ENCODE peak calls at places on chromosome 14, in seven cellular contexts. E, R, F, L, Z, S and D are unnamed samples. For H3K4me1, the result is how much of the 10 kb centered on the place peaks cover.

GRCh38 chr14:56810341-56810740 is at the start of gene OTX2:
- DNase-seq in Z (no peak), S (no peak), F (no peak), L (no peak), E (no peak), R (no peak), D (no peak)

GRCh38 chr14:73829526-73830431 is 21.9 kb upstream of the PTGR2 start:
- DNase-seq in Z (peak), L (no peak), F (no peak), E (no peak), S (no peak), R (peak), D (no peak)

GRCh38 chr14:87888136-87888999 is 104.6 kb downstream of the GALC start:
- DNase-seq in E (peak), S (no peak), R (no peak), F (no peak), L (no peak), Z (no peak), D (no peak)

GRCh38 chr14:61570961-61571299 is 124.4 kb upstream of the HIF1A start:
- DNase-seq in R (no peak), S (no peak), L (no peak), F (no peak), E (no peak), Z (no peak), D (no peak)

GRCh38 chr14:56170028-56170427 is 51.8 kb downstream of the PELI2 start:
- DNase-seq in F (no peak), R (no peak), Z (no peak), E (no peak), L (no peak), S (no peak), D (no peak)

GRCh38 chr14:20356422-20356821 is 13.0 kb downstream of the PARP2 start:
- DNase-seq in R (no peak), L (no peak), F (no peak), Z (no peak), E (no peak), S (no peak), D (no peak)

GRCh38 chr14:103649001-103649400 is 20.0 kb downstream of the KLC1 start:
- DNase-seq in L (no peak), E (no peak), Z (no peak), R (no peak), F (no peak), S (no peak), D (no peak)

GRCh38 chr14:88225721-88226120 is 97.3 kb downstream of the KCNK10 start:
- DNase-seq in R (no peak), L (no peak), S (no peak), F (no peak), Z (no peak), E (no peak), D (no peak)

GRCh38 chr14:106665814-106666213 is 1139.4 kb downstream of the TMEM121 start:
- DNase-seq in R (no peak), E (no peak), F (no peak), Z (no peak), S (no peak), L (no peak), D (no peak)

GRCh38 chr14:96905825-96906224 is 108.6 kb downstream of the VRK1 start:
- DNase-seq in Z (no peak), S (no peak), E (no peak), F (no peak), L (no peak), R (no peak), D (no peak)

GRCh38 chr14:30369531-30370180 is 189.3 kb upstream of the G2E3 start:
- DNase-seq in S (no peak), R (no peak), Z (no peak), L (no peak), E (no peak), F (no peak), D (no peak)

GRCh38 chr14:31292962-31293616 is 85.5 kb upstream of the HECTD1 start:
- DNase-seq in S (no peak), F (no peak), L (no peak), R (no peak), E (no peak), Z (no peak), D (no peak)

GRCh38 chr14:81406863-81407262 is 6.7 kb upstream of the STON2 start:
- DNase-seq in R (no peak), S (no peak), E (peak), L (no peak), Z (peak), F (no peak), D (no peak)

GRCh38 chr14:89540830-89541470 is 123.9 kb upstream of the FOXN3 start:
- DNase-seq in L (no peak), Z (no peak), R (no peak), F (no peak), E (no peak), S (no peak), D (no peak)

GRCh38 chr14:100140452-100141132 is 18.9 kb downstream of the DEGS2 start:
- DNase-seq in S (no peak), F (no peak), E (no peak), L (no peak), R (peak), Z (peak), D (no peak)

GRCh38 chr14:76350671-76351070 is 25.3 kb upstream of the ESRRB start:
- DNase-seq in L (no peak), Z (no peak), R (no peak), F (no peak), E (no peak), S (no peak), D (no peak)

GRCh38 chr14:53462931-53463778 is 310.0 kb upstream of the DDHD1 start:
- DNase-seq in S (no peak), Z (no peak), R (peak), L (no peak), F (no peak), E (no peak), D (no peak)

GRCh38 chr14:54593860-54594259 is 26.9 kb downstream of the SAMD4A start:
- DNase-seq in S (no peak), E (no peak), L (no peak), R (no peak), F (no peak), Z (no peak), D (no peak)

GRCh38 chr14:91246051-91246852 is 1.7 kb upstream of the GPR68 start:
- DNase-seq in R (no peak), E (no peak), S (peak), F (no peak), L (no peak), Z (no peak), D (peak)

GRCh38 chr14:104640681-104641080 is 36.1 kb upstream of the TMEM179 start:
- DNase-seq in E (no peak), F (no peak), S (no peak), R (no peak), L (no peak), Z (no peak), D (no peak)

GRCh38 chr14:52166822-52167221 is 98.0 kb upstream of the NID2 start:
- DNase-seq in S (no peak), R (no peak), F (no peak), E (no peak), Z (no peak), L (no peak), D (no peak)

GRCh38 chr14:67690011-67690410 is 5.6 kb downstream of the RDH11 start:
- DNase-seq in R (no peak), Z (no peak), L (no peak), S (no peak), E (no peak), F (no peak), D (no peak)

GRCh38 chr14:96978525-96979272 is 181.5 kb downstream of the VRK1 start:
- DNase-seq in F (no peak), S (no peak), E (no peak), L (no peak), R (no peak), Z (no peak), D (no peak)

GRCh38 chr14:101464310-101464983 is 96.8 kb upstream of the DIO3 start:
- DNase-seq in S (no peak), F (no peak), R (no peak), E (no peak), Z (no peak), L (no peak), D (no peak)

GRCh38 chr14:56903304-56904021 is 93.2 kb upstream of the OTX2 start:
- DNase-seq in F (no peak), E (no peak), L (no peak), Z (no peak), S (no peak), R (no peak), D (no peak)

GRCh38 chr14:34981743-34982420 is 910 bp upstream of the SRP54 start:
- DNase-seq in R (peak), F (peak), L (no peak), E (peak), Z (peak), S (peak), D (no peak)

GRCh38 chr14:100610511-100611217 is 23.4 kb upstream of the BEGAIN start:
- DNase-seq in F (no peak), E (no peak), L (no peak), R (no peak), S (no peak), Z (no peak), D (no peak)

GRCh38 chr14:102215522-102216250 is 76.0 kb downstream of the WDR20 start:
- DNase-seq in R (no peak), F (no peak), L (no peak), Z (no peak), S (no peak), E (peak), D (no peak)

GRCh38 chr14:58072288-58073071 is 79.5 kb downstream of the ARMH4 start:
- DNase-seq in F (peak), S (no peak), Z (peak), R (peak), E (peak), L (no peak), D (no peak)

GRCh38 chr14:60753264-60754126 is 18.9 kb downstream of the MNAT1 start:
- DNase-seq in L (no peak), R (no peak), F (no peak), E (no peak), S (peak), Z (peak), D (peak)

GRCh38 chr14:32366995-32367394 is 37.9 kb downstream of the AKAP6 start:
- DNase-seq in S (no peak), E (peak), Z (no peak), R (no peak), F (no peak), L (no peak), D (no peak)

GRCh38 chr14:77124345-77125274 is 17.0 kb downstream of the ZDHHC22 start:
- DNase-seq in S (peak), R (no peak), E (peak), L (no peak), Z (peak), F (peak), D (peak)

GRCh38 chr14:28303248-28303647 is 463.3 kb upstream of the FOXG1 start:
- DNase-seq in Z (no peak), E (no peak), R (no peak), L (no peak), S (no peak), F (no peak), D (no peak)

GRCh38 chr14:100155049-100155621 is 4.3 kb downstream of the DEGS2 start:
- DNase-seq in R (no peak), F (peak), E (peak), S (no peak), L (no peak), Z (no peak), D (no peak)

GRCh38 chr14:80206351-80206750 is 5.0 kb downstream of the DIO2 start:
- DNase-seq in F (no peak), L (no peak), S (no peak), E (no peak), R (no peak), Z (no peak), D (no peak)

GRCh38 chr14:65461730-65462129 is 49.2 kb downstream of the FUT8 start:
- DNase-seq in E (no peak), F (no peak), L (no peak), S (no peak), Z (no peak), R (no peak), D (no peak)

GRCh38 chr14:31435276-31435675 is 14.9 kb upstream of the HEATR5A start:
- DNase-seq in Z (no peak), F (no peak), E (no peak), R (no peak), L (no peak), S (no peak), D (no peak)

DNA sequence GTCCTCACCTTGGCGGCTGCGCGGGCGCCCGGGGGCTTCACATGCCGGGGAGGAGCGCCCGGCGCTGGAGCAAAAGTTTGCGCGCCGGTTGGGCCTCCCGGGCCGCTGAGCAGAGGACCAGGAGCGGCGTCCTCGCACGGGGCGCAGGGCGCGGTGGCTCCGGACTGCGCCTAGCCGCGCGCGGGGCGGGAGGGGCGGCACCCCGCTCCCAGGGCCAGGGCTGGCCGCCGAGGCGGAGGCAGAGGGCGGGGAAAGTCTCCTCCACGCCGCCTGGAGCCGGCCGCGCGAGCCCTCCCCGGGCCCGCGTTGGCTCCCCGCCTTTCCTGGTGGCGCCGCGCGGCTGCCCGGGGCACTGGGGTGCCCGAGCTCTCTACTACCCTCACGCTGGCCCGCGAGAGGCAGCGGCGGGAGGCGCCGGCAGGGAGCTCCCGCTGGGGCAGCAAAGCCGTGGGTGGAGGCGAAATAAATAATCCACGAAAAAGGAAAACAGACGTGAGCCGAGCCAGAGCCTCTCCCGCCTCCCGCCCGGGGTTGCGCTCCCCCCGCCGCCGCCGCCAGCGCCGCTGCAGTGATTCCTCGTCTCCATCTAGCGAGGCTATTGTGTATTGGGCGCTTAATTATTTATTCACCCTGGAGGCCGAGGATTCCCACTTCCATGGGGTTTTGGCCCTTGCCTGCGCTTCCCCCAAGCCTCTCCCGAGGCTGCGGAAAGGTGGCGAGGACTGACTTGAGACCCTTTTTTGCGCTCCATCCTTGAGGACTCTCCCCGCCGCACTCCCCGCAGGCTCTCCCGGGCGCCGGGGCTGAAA is 476 bp upstream of the PRIMA1 start:
- DNase-seq in S (no peak), L (no peak), Z (peak), F (peak), E (peak), R (no peak), D (no peak)
- H3K4me3 ChIP-seq in S (no peak), L (peak), Z (no peak), F (peak), E (peak), R (no peak), D (no peak)

GRCh38 chr14:22534547-22534946 is 54.5 kb downstream of the DAD1 start:
- DNase-seq in R (no peak), F (no peak), L (no peak), S (no peak), E (no peak), Z (no peak), D (no peak)
- H3K4me1 ChIP-seq in R (under half), F (under half), L (under half), S (half or more), E (under half), Z (under half), D (half or more)

GRCh38 chr14:59321184-59321952 is 132.9 kb downstream of the DAAM1 start:
- DNase-seq in E (no peak), R (no peak), Z (peak), S (no peak), L (no peak), F (no peak), D (no peak)
- H3K27ac ChIP-seq in E (peak), R (no peak), Z (no peak), S (no peak), L (peak), F (no peak), D (no peak)

GRCh38 chr14:24817638-24818053 is 183.7 kb upstream of the GZMB start:
- DNase-seq in Z (no peak), R (no peak), L (no peak), E (no peak), S (no peak), F (no peak), D (no peak)
- H3K4me3 ChIP-seq in Z (no peak), R (no peak), L (no peak), E (no peak), S (no peak), F (no peak), D (no peak)